ENCODE peak calls at places on chromosomes 12 and 14, in nine cellular contexts. W is GM12878; L is stimulated activated CD4-positive, alpha-beta T cell treated with anti-CD3 and anti-CD28 coated beads, Interleukin-15, amount 100 ng/mL, for 1 hour; K is hypothalamus; G is progenitor cell of endocrine pancreas; E is GM04504; Z is fibroblast of lung; F is left lung; S is iris pigment epithelial cell. J is an unnamed sample.
A peak's percentile ranks its signal among the peaks of the same experiment; 100 is the strongest.

GRCh38 chr12:19542606-19543005 is 103.3 kb downstream of the AEBP2 start:
- DNase-seq in S (no peak), L (no peak), W (no peak), K (no peak), G (no peak), E (no peak), F (no peak), Z (no peak), J (no peak)

GRCh38 chr14:101721951-101722661 is 39.4 kb upstream of the PPP2R5C start:
- DNase-seq in L (peak; percentile 26), G (no peak), S (peak; percentile 69), F (no peak), W (no peak), Z (peak; percentile 93), K (no peak), E (peak; percentile 34), J (no peak)

GRCh38 chr12:19642305-19642704 is 203.0 kb downstream of the AEBP2 start:
- DNase-seq in G (no peak), Z (no peak), E (no peak), K (no peak), L (no peak), F (no peak), S (no peak), W (no peak), J (no peak)

GRCh38 chr12:5081016-5081415 is 37.3 kb downstream of the KCNA5 start:
- DNase-seq in W (no peak), K (no peak), S (no peak), G (no peak), Z (no peak), F (no peak), L (no peak), E (no peak), J (no peak)

GRCh38 chr12:56951582-56952339 is 5.6 kb downstream of the RDH16 start:
- DNase-seq in Z (no peak), S (no peak), G (no peak), L (no peak), W (no peak), F (no peak), E (no peak), K (no peak), J (no peak)

GRCh38 chr12:106179086-106179485 is 40.3 kb upstream of the NUAK1 start:
- DNase-seq in L (no peak), Z (no peak), E (peak; percentile 34), W (no peak), G (no peak), S (peak; percentile 3), K (no peak), F (no peak), J (no peak)

GRCh38 chr12:127487031-127487430 is 779.9 kb upstream of the TMEM132C start:
- DNase-seq in Z (peak; percentile 62), E (no peak), K (no peak), W (no peak), S (peak; percentile 14), G (no peak), F (no peak), L (no peak), J (no peak)

GRCh38 chr14:20610002-20610765 is 19.0 kb upstream of the RNASE12 start:
- DNase-seq in W (no peak), L (peak; percentile 60), E (no peak), G (peak; percentile 69), F (peak; percentile 86), Z (peak; percentile 78), S (peak; percentile 80), K (peak; percentile 26), J (no peak)

GRCh38 chr12:52685406-52685890 is 5.2 kb upstream of the KRT1 start:
- DNase-seq in L (no peak), S (no peak), E (no peak), W (no peak), G (no peak), Z (no peak), K (no peak), F (no peak), J (no peak)

GRCh38 chr14:95603415-95603814 is 68.6 kb downstream of the GLRX5 start:
- DNase-seq in S (no peak), E (no peak), K (no peak), G (no peak), F (no peak), Z (no peak), L (no peak), W (no peak), J (no peak)

GRCh38 chr12:50452795-50453194 is 52.0 kb upstream of the DIP2B start:
- DNase-seq in W (no peak), F (no peak), K (no peak), L (no peak), Z (no peak), S (no peak), E (no peak), G (no peak), J (no peak)

GRCh38 chr12:110756611-110757010 is 13.9 kb upstream of the PPP1CC start:
- DNase-seq in K (no peak), G (no peak), Z (peak; percentile 72), E (no peak), F (no peak), L (no peak), S (no peak), W (no peak), J (no peak)

GRCh38 chr14:32201816-32202467 is at the start of gene RNU6-7:
- DNase-seq in L (peak; percentile 20), K (no peak), E (no peak), G (peak; percentile 14), Z (peak; percentile 32), S (no peak), F (no peak), W (no peak), J (peak; percentile 30)

GRCh38 chr14:103511022-103511693 is 11.5 kb downstream of the CKB start:
- DNase-seq in G (no peak), E (no peak), L (no peak), W (no peak), F (peak; percentile 60), K (no peak), S (no peak), Z (no peak), J (no peak)

GRCh38 chr12:127284021-127284420 is 982.9 kb upstream of the TMEM132C start:
- DNase-seq in S (peak; percentile 43), Z (peak; percentile 58), K (no peak), W (no peak), L (no peak), G (no peak), F (no peak), E (no peak), J (no peak)

GRCh38 chr14:23646648-23647549 is 10.7 kb downstream of the DHRS2 start:
- DNase-seq in E (no peak), S (peak; percentile 17), W (no peak), K (no peak), L (no peak), G (no peak), Z (no peak), F (no peak), J (no peak)

J was measured in SK-N-MC.